ENCODE peak calls at places on chromosomes 3 and 15, in ten cellular contexts. One of them, this sample, is unnamed.

GRCh38 chr3:111963424-111963823 is 15.4 kb upstream of the ABHD10 start:
- DNase-seq in hepatocyte: no peak
- DNase-seq in AG04450: no peak
- DNase-seq in breast epithelium: no peak
- DNase-seq in astrocyte: peak; percentile 72
- DNase-seq in dorsolateral prefrontal cortex: no peak
- DNase-seq in A549: peak; percentile 18
- DNase-seq in K562: no peak
- DNase-seq in fibroblast of lung: peak; percentile 76
- DNase-seq in H1: no peak
- DNase-seq in this sample: no peak

GRCh38 chr3:57179580-57180410 is 14.6 kb upstream of the IL17RD start:
- DNase-seq in breast epithelium: no peak
- DNase-seq in dorsolateral prefrontal cortex: no peak
- DNase-seq in hepatocyte: peak; percentile 34
- DNase-seq in K562: no peak
- DNase-seq in AG04450: peak; percentile 8
- DNase-seq in astrocyte: no peak
- DNase-seq in fibroblast of lung: peak; percentile 20
- DNase-seq in H1: no peak
- DNase-seq in A549: no peak
- DNase-seq in this sample: no peak

GRCh38 chr3:51945926-51946500 is 3.9 kb downstream of the PARP3 start:
- DNase-seq in fibroblast of lung: no peak
- DNase-seq in A549: no peak
- DNase-seq in dorsolateral prefrontal cortex: no peak
- DNase-seq in astrocyte: no peak
- DNase-seq in hepatocyte: no peak
- DNase-seq in H1: no peak
- DNase-seq in K562: no peak
- DNase-seq in breast epithelium: no peak
- DNase-seq in AG04450: no peak
- DNase-seq in this sample: no peak

GRCh38 chr15:68055224-68055705 is 1.1 kb downstream of the PIAS1 start:
- DNase-seq in AG04450: no peak
- DNase-seq in A549: no peak
- DNase-seq in hepatocyte: peak; percentile 62
- DNase-seq in H1: no peak
- DNase-seq in breast epithelium: no peak
- DNase-seq in fibroblast of lung: peak; percentile 57
- DNase-seq in K562: no peak
- DNase-seq in dorsolateral prefrontal cortex: peak; percentile 40
- DNase-seq in astrocyte: peak; percentile 32
- DNase-seq in this sample: no peak

GRCh38 chr3:136280961-136281360 is 30.8 kb downstream of the PCCB start:
- DNase-seq in fibroblast of lung: no peak
- DNase-seq in AG04450: no peak
- DNase-seq in hepatocyte: no peak
- DNase-seq in dorsolateral prefrontal cortex: no peak
- DNase-seq in breast epithelium: no peak
- DNase-seq in H1: no peak
- DNase-seq in astrocyte: no peak
- DNase-seq in K562: no peak
- DNase-seq in A549: no peak
- DNase-seq in this sample: no peak

GRCh38 chr15:90924375-90924774 is 8.0 kb downstream of the HDDC3 start:
- DNase-seq in hepatocyte: no peak
- DNase-seq in fibroblast of lung: no peak
- DNase-seq in dorsolateral prefrontal cortex: no peak
- DNase-seq in AG04450: no peak
- DNase-seq in H1: no peak
- DNase-seq in K562: no peak
- DNase-seq in A549: no peak
- DNase-seq in breast epithelium: no peak
- DNase-seq in astrocyte: no peak
- DNase-seq in this sample: no peak

GRCh38 chr15:79453446-79453845 is 21.3 kb downstream of the MINAR1 start:
- DNase-seq in hepatocyte: no peak
- DNase-seq in fibroblast of lung: no peak
- DNase-seq in breast epithelium: no peak
- DNase-seq in dorsolateral prefrontal cortex: no peak
- DNase-seq in H1: no peak
- DNase-seq in A549: no peak
- DNase-seq in astrocyte: no peak
- DNase-seq in AG04450: no peak
- DNase-seq in K562: no peak
- DNase-seq in this sample: no peak

GRCh38 chr3:105534491-105534890 is 167.8 kb downstream of the ALCAM start:
- DNase-seq in astrocyte: no peak
- DNase-seq in dorsolateral prefrontal cortex: no peak
- DNase-seq in breast epithelium: no peak
- DNase-seq in H1: no peak
- DNase-seq in A549: no peak
- DNase-seq in fibroblast of lung: no peak
- DNase-seq in hepatocyte: no peak
- DNase-seq in AG04450: no peak
- DNase-seq in K562: no peak
- DNase-seq in this sample: no peak

GRCh38 chr3:126554560-126555525 is 3.9 kb downstream of the C3orf22 start:
- DNase-seq in K562: no peak
- DNase-seq in breast epithelium: no peak
- DNase-seq in H1: no peak
- DNase-seq in fibroblast of lung: no peak
- DNase-seq in astrocyte: no peak
- DNase-seq in dorsolateral prefrontal cortex: no peak
- DNase-seq in A549: no peak
- DNase-seq in AG04450: no peak
- DNase-seq in hepatocyte: no peak
- DNase-seq in this sample: peak; percentile 41

GRCh38 chr15:56918907-56919707 is 663 bp downstream of the TCF12 start:
- DNase-seq in astrocyte: peak; percentile 65
- DNase-seq in A549: peak; percentile 59
- DNase-seq in hepatocyte: peak; percentile 76
- DNase-seq in fibroblast of lung: peak; percentile 76
- DNase-seq in AG04450: no peak
- DNase-seq in dorsolateral prefrontal cortex: peak; percentile 33
- DNase-seq in K562: peak; percentile 58
- DNase-seq in breast epithelium: peak; percentile 60
- DNase-seq in H1: no peak
- DNase-seq in this sample: no peak

GRCh38 chr15:68373028-68373427 is 58.9 kb downstream of the ITGA11 start:
- DNase-seq in dorsolateral prefrontal cortex: no peak
- DNase-seq in fibroblast of lung: no peak
- DNase-seq in H1: no peak
- DNase-seq in astrocyte: no peak
- DNase-seq in A549: no peak
- DNase-seq in K562: no peak
- DNase-seq in hepatocyte: no peak
- DNase-seq in AG04450: no peak
- DNase-seq in breast epithelium: no peak
- DNase-seq in this sample: peak; percentile 59

GRCh38 chr15:89087830-89088604 is at the start of gene ABHD2:
- DNase-seq in fibroblast of lung: peak; percentile 100
- DNase-seq in breast epithelium: peak; percentile 99
- DNase-seq in A549: peak; percentile 100
- DNase-seq in H1: peak; percentile 99
- DNase-seq in hepatocyte: peak; percentile 100
- DNase-seq in dorsolateral prefrontal cortex: peak; percentile 99
- DNase-seq in AG04450: peak; percentile 100
- DNase-seq in K562: peak; percentile 96
- DNase-seq in astrocyte: peak; percentile 100
- DNase-seq in this sample: peak; percentile 99
- TF ChIP-seq CTCF in fibroblast of lung: no peak
- TF ChIP-seq CTCF in breast epithelium: no peak
- TF ChIP-seq CTCF in A549: no peak
- TF ChIP-seq CTCF in H1: no peak
- TF ChIP-seq CTCF in hepatocyte: no peak
- TF ChIP-seq CTCF in dorsolateral prefrontal cortex: peak; percentile 9
- TF ChIP-seq CTCF in AG04450: no peak
- TF ChIP-seq CTCF in K562: no peak
- TF ChIP-seq CTCF in astrocyte: no peak
- TF ChIP-seq CTCF in this sample: no peak

GRCh38 chr3:194592798-194593752 is 40.1 kb downstream of the TMEM44 start:
- DNase-seq in fibroblast of lung: peak; percentile 100
- DNase-seq in H1: no peak
- DNase-seq in AG04450: peak; percentile 99
- DNase-seq in breast epithelium: no peak
- DNase-seq in A549: peak; percentile 76
- DNase-seq in hepatocyte: peak; percentile 67
- DNase-seq in dorsolateral prefrontal cortex: no peak
- DNase-seq in astrocyte: peak; percentile 100
- DNase-seq in K562: no peak
- DNase-seq in this sample: no peak
- H3K27ac ChIP-seq in fibroblast of lung: peak overlapping the region; percentile 76
- H3K27ac ChIP-seq in H1: no peak overlapping the region
- H3K27ac ChIP-seq in AG04450: peak overlapping the region; percentile 71
- H3K27ac ChIP-seq in breast epithelium: peak overlapping the region; percentile 67
- H3K27ac ChIP-seq in A549: peak overlapping the region; percentile 91
- H3K27ac ChIP-seq in hepatocyte: peak overlapping the region; percentile 15
- H3K27ac ChIP-seq in dorsolateral prefrontal cortex: no peak overlapping the region
- H3K27ac ChIP-seq in astrocyte: peak overlapping the region; percentile 97
- H3K27ac ChIP-seq in K562: no peak overlapping the region
- H3K27ac ChIP-seq in this sample: peak overlapping the region; percentile 74

GRCh38 chr3:11770477-11771381 is 76.0 kb downstream of the TAMM41 start:
- DNase-seq in fibroblast of lung: peak; percentile 90
- DNase-seq in AG04450: peak; percentile 68
- DNase-seq in A549: peak; percentile 51
- DNase-seq in dorsolateral prefrontal cortex: peak; percentile 65
- DNase-seq in K562: peak; percentile 92
- DNase-seq in breast epithelium: peak; percentile 89
- DNase-seq in astrocyte: peak; percentile 87
- DNase-seq in H1: peak; percentile 74
- DNase-seq in hepatocyte: peak; percentile 94
- DNase-seq in this sample: no peak
- H3K4me3 ChIP-seq in fibroblast of lung: peak overlapping the region; percentile 15
- H3K4me3 ChIP-seq in AG04450: peak overlapping the region; percentile 17
- H3K4me3 ChIP-seq in A549: no peak overlapping the region
- H3K4me3 ChIP-seq in dorsolateral prefrontal cortex: peak overlapping the region; percentile 24
- H3K4me3 ChIP-seq in K562: no peak overlapping the region
- H3K4me3 ChIP-seq in breast epithelium: peak overlapping the region; percentile 40
- H3K4me3 ChIP-seq in astrocyte: no peak overlapping the region
- H3K4me3 ChIP-seq in H1: no peak overlapping the region
- H3K4me3 ChIP-seq in hepatocyte: no peak overlapping the region
- H3K4me3 ChIP-seq in this sample: peak overlapping the region; percentile 50

DNA sequence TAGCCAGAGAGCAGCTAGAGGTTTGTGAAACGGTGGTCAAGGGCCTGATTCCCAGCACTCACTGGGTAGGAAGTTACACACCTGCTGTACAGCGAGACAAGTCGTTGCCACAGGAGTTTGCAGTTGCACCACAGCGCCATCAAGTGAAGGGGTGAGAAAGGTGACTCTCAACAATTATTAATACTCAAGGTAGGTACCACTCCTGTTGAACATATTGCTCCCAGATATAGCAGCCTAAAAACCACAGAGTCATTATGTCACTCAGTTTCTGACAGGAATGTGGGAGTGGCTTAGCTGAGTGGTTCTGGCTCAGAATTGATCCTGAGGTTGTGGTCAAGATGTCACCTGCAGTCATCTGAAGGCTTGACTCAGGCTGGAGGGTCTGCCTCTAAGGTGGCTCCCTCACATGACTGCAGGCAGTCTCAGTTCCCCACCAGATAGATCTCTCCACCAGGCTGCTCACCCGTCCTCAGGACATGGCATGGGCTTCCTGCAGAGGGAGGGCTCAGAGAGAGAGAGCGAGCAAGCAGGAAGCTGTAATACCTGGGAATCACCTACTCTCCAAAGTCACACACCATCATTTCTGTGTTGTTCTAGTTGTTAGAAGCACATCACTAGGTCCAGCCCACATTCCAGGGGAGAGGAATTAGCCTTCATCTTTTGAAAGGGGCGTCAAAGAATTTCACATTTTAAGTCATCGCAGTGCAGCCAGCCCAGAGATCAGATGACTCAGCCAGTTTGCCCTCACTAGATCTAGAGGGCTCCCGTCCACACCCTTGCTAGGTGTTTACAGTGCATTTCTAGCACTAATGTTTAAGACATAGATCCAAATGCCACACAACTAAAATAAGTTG is 17.0 kb upstream of the ANO10 start:
- DNase-seq in dorsolateral prefrontal cortex: no peak
- DNase-seq in A549: no peak
- DNase-seq in K562: peak; percentile 66
- DNase-seq in astrocyte: peak; percentile 54
- DNase-seq in breast epithelium: no peak
- DNase-seq in AG04450: no peak
- DNase-seq in fibroblast of lung: peak; percentile 62
- DNase-seq in hepatocyte: peak; percentile 27
- DNase-seq in H1: no peak
- DNase-seq in this sample: no peak
- TF ChIP-seq CTCF in dorsolateral prefrontal cortex: no peak
- TF ChIP-seq CTCF in A549: peak; percentile 44
- TF ChIP-seq CTCF in K562: peak; percentile 92
- TF ChIP-seq CTCF in astrocyte: no peak
- TF ChIP-seq CTCF in breast epithelium: no peak
- TF ChIP-seq CTCF in AG04450: peak; percentile 3
- TF ChIP-seq CTCF in fibroblast of lung: no peak
- TF ChIP-seq CTCF in hepatocyte: peak; percentile 14
- TF ChIP-seq CTCF in H1: peak; percentile 55
- TF ChIP-seq CTCF in this sample: no peak